ENCODE peak calls at places on chromosomes 2 and 18, in five cellular contexts. D, T, G, A and P are unnamed samples.
A peak's percentile ranks its signal among the peaks of the same experiment; 100 is the strongest.

GRCh38 chr18:10270160-10270571 is 184.3 kb upstream of the APCDD1 start:
- DNase-seq in D (peak; percentile 44), A (peak; percentile 64), T (no peak), G (peak; percentile 27), P (no peak)

GRCh38 chr2:216163518-216163917 is 54.4 kb downstream of the XRCC5 start:
- DNase-seq in T (no peak), D (peak; percentile 69), A (no peak), G (peak; percentile 95), P (no peak)

GRCh38 chr18:75074196-75075015 is 134.5 kb downstream of the PTGR3 start:
- DNase-seq in D (no peak), G (no peak), A (no peak), T (no peak), P (no peak)

GRCh38 chr18:7817596-7817995 is 250.5 kb downstream of the PTPRM start:
- DNase-seq in T (no peak), G (peak; percentile 67), D (no peak), A (peak; percentile 14), P (no peak)

GRCh38 chr2:216354236-216354788 is 18.0 kb downstream of the MARCHF4 start:
- DNase-seq in T (no peak), G (no peak), A (no peak), D (peak; percentile 61), P (no peak)

GRCh38 chr18:75238100-75238499 is 27.5 kb downstream of the TSHZ1 start:
- DNase-seq in T (no peak), A (no peak), G (no peak), D (no peak), P (no peak)

GRCh38 chr2:11248-11941 is 34.9 kb downstream of the FAM110C start:
- DNase-seq in T (no peak), G (peak; percentile 95), D (peak; percentile 22), A (no peak), P (no peak)

GRCh38 chr2:156748238-156748637 is 312.1 kb downstream of the GPD2 start:
- DNase-seq in T (no peak), D (no peak), G (no peak), A (no peak), P (no peak)

GRCh38 chr2:67268806-67269205 is 128.3 kb upstream of the ETAA1 start:
- DNase-seq in G (no peak), A (peak; percentile 71), D (peak; percentile 88), T (no peak), P (no peak)

GRCh38 chr2:110997646-110998045 is 123.1 kb upstream of the BCL2L11 start:
- DNase-seq in T (no peak), A (no peak), G (no peak), D (no peak), P (no peak)

GRCh38 chr2:11682590-11682915 is 12.6 kb upstream of the NTSR2 start:
- DNase-seq in G (no peak), T (no peak), A (no peak), D (no peak), P (no peak)

GRCh38 chr2:172861163-172861562 is 125.5 kb downstream of the RAPGEF4 start:
- DNase-seq in A (no peak), D (no peak), G (peak; percentile 19), T (no peak), P (no peak)

GRCh38 chr2:240646061-240646899 is 21.0 kb downstream of the GPR35 start:
- DNase-seq in T (no peak), A (no peak), G (no peak), D (no peak), P (no peak)

GRCh38 chr2:20035961-20036666 is 15.3 kb downstream of the LAPTM4A start:
- DNase-seq in A (no peak), D (no peak), T (no peak), G (no peak), P (peak; percentile 78)

GRCh38 chr2:72014871-72015270 is 132.8 kb downstream of the CYP26B1 start:
- DNase-seq in G (no peak), D (no peak), A (no peak), T (no peak), P (no peak)

GRCh38 chr18:79775441-79776221 is 22.1 kb upstream of the KCNG2 start:
- DNase-seq in D (no peak), T (no peak), A (no peak), G (no peak), P (no peak)

GRCh38 chr2:61750624-61751023 is 103.2 kb downstream of the FAM161A start:
- DNase-seq in A (peak; percentile 54), G (peak; percentile 83), T (peak; percentile 28), D (peak; percentile 78), P (no peak)

GRCh38 chr2:128315829-128316776 is 2.6 kb downstream of the HS6ST1 start:
- DNase-seq in A (no peak), T (no peak), G (peak; percentile 45), D (peak; percentile 76), P (no peak)

GRCh38 chr2:17069564-17069963 is 403.9 kb upstream of the CYRIA start:
- DNase-seq in T (no peak), D (no peak), G (no peak), A (no peak), P (no peak)

GRCh38 chr18:58996131-58996632 is 131.5 kb downstream of the ZNF532 start:
- DNase-seq in A (peak; percentile 79), D (peak; percentile 91), G (peak; percentile 99), T (peak; percentile 69), P (no peak)

GRCh38 chr2:85216927-85217326 is 83.7 kb downstream of the TCF7L1 start:
- DNase-seq in A (no peak), T (no peak), G (no peak), D (no peak), P (no peak)

GRCh38 chr2:118089015-118089800 is 937 bp downstream of the INSIG2 start:
- DNase-seq in T (no peak), D (peak; percentile 58), A (peak; percentile 44), G (peak; percentile 56), P (no peak)

GRCh38 chr2:1069847-1070246 is 119.2 kb downstream of the SNTG2 start:
- DNase-seq in D (no peak), G (no peak), A (no peak), T (no peak), P (no peak)

GRCh38 chr2:74959106-74959751 is 786 bp downstream of the POLE4 start:
- DNase-seq in D (no peak), G (no peak), T (no peak), A (no peak), P (no peak)

GRCh38 chr18:61690418-61691138 is 202.2 kb downstream of the RNF152 start:
- DNase-seq in A (no peak), D (no peak), T (no peak), G (no peak), P (peak; percentile 85)

GRCh38 chr2:200199576-200200263 is 106.8 kb upstream of the SPATS2L start:
- DNase-seq in G (no peak), A (no peak), T (no peak), D (no peak), P (no peak)

GRCh38 chr2:15834381-15835031 is 105.8 kb upstream of the MYCN start:
- DNase-seq in G (no peak), D (no peak), A (no peak), T (no peak), P (no peak)

GRCh38 chr18:923144-923543 is 18.5 kb downstream of the ADCYAP1 start:
- DNase-seq in T (no peak), A (no peak), G (no peak), D (no peak), P (no peak)

DNA sequence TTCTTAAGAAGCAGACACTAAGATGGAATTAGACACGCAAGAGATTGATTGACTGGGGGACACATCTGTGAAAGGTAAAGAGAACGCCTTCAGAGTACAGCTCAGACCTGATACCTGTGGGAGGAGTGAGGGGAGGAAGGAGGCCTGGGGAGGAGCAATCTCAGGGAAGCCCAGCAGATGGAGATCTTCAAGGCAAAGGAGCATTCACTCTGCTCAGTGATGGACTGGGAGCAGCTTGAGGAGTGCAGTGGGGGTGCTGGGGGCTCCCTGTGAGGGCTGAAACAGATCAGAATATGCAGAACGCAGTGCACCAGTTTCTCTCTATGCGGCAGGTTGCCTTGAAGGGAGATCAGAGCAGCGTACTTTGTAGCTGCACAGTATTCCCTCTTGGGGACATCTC is 103.7 kb upstream of the ATP8B1 start:
- DNase-seq in A (no peak), D (no peak), G (no peak), T (no peak), P (no peak)
- TF ChIP-seq CTCF in A (peak; percentile 14), D (no peak), G (peak; percentile 22), T (peak; percentile 16), P (peak; percentile 44)

DNA sequence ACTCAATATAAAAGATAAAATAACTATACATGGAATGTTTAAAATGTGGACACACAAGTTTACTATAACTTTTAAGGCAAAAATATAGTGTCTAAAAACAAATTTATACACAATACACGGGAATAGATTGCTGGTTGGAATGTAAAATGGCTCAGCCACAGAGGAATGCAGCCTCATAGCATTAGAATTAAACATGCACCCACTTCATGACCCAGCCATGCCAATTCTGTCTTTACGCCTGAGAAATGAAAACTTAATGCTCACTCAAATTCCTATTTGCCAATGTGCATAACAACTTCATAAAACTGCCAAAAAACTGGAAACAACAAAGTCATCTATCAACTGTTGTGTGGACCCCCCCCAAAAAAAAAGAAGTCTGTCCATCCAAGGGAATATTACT is 1006.6 kb upstream of the POU3F3 start:
- DNase-seq in A (no peak), G (no peak), T (no peak), D (no peak), P (no peak)
- H3K4me3 ChIP-seq in A (no peak overlapping the region), G (no peak overlapping the region), T (no peak overlapping the region), D (no peak overlapping the region), P (no peak overlapping the region)

DNA sequence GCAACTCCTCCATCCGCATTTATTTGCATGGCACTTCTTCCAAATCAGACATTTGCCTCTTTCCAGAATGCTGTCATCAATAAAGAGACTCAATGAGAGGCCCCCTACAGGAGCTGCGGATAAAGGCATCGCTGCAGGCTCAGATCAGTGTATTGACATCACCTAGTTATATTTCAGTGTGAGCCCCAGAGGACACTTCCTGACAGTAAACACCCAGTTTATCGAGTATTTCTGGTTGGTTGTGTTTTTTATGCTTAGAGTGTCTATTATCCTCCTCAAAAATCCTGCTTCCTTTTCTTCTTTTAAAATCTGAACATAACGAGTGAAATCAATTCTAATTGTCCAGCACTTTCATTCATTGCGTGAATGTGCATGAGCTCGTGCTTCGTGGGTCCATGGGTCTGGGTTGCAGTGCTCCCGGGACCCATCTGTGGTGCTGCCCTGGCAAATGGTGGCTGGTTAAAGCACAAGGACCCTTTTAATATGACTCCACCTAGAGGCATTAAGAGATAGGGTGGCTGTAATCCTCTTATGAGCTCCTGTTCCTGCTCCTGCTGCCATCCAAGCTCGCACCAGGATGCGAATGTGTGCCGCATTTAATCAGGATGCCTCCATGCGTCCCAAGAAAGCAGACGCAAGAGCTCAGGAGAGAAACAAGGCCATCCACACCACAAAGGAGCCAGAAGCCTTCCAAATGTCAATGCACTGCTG is 38.9 kb downstream of the NRP2 start:
- DNase-seq in G (no peak), T (no peak), D (no peak), A (no peak), P (no peak)
- TF ChIP-seq CTCF in G (peak; percentile 41), T (peak; percentile 30), D (peak; percentile 33), A (peak; percentile 23), P (peak; percentile 50)

GRCh38 chr2:176093889-176094232 is 1.3 kb downstream of the HOXD13 start:
- DNase-seq in A (no peak), T (no peak), G (no peak), D (no peak), P (no peak)

GRCh38 chr2:176092270-176093144 is at the start of gene HOXD13:
- DNase-seq in A (no peak), T (no peak), G (no peak), D (no peak), P (no peak)

GRCh38 chr2:176093145-176093888 is 796 bp downstream of the HOXD13 start:
- DNase-seq in G (no peak), D (no peak), A (peak; percentile 55), T (no peak), P (no peak)

GRCh38 chr2:176095421-176095820 is 2.9 kb downstream of the HOXD13 start:
- DNase-seq in A (no peak), G (no peak), D (no peak), T (no peak), P (no peak)

GRCh38 chr2:176094307-176094706 is 1.8 kb downstream of the HOXD13 start:
- DNase-seq in T (no peak), D (no peak), G (no peak), A (no peak), P (no peak)
- H3K4me3 ChIP-seq in T (no peak overlapping the region), D (no peak overlapping the region), G (no peak overlapping the region), A (no peak overlapping the region), P (no peak overlapping the region)